ENCODE peak calls at places on chromosomes 16 and 17, in eight cellular contexts. B, I, L, F, D, O, Z and S are unnamed samples.

GRCh38 chr16:76235426-76235825 is 41.8 kb upstream of the CNTNAP4 start:
- DNase-seq in B (no peak), I (no peak), L (no peak), F (no peak), D (no peak), O (no peak), Z (no peak), S (no peak)

GRCh38 chr16:2142942-2143868 is 5.2 kb upstream of the RAB26 start:
- DNase-seq in B (no peak), I (no peak), L (peak), F (no peak), D (no peak), O (no peak), Z (no peak), S (no peak)

GRCh38 chr16:53056528-53056881 is 1.7 kb downstream of the CHD9 start:
- DNase-seq in B (peak), I (no peak), L (no peak), F (no peak), D (no peak), O (no peak), Z (peak), S (peak)

GRCh38 chr17:44557653-44558285 is 485 bp downstream of the FZD2 start:
- DNase-seq in B (no peak), I (no peak), L (peak), F (no peak), D (peak), O (no peak), Z (peak), S (peak)

GRCh38 chr16:65745-66144 is 6.7 kb downstream of the RHBDF1 start:
- DNase-seq in B (peak), I (peak), L (peak), F (peak), D (peak), O (peak), Z (peak), S (peak)

GRCh38 chr17:46008591-46008990 is 9.5 kb downstream of the STH start:
- DNase-seq in B (no peak), I (no peak), L (no peak), F (no peak), D (no peak), O (no peak), Z (no peak), S (no peak)

GRCh38 chr17:58245428-58246103 is 7.2 kb downstream of the LPO start:
- DNase-seq in B (peak), I (no peak), L (no peak), F (no peak), D (no peak), O (no peak), Z (no peak), S (no peak)

GRCh38 chr16:86517652-86518258 is 7.4 kb downstream of the FOXF1 start:
- DNase-seq in B (peak), I (peak), L (peak), F (no peak), D (peak), O (no peak), Z (peak), S (peak)

GRCh38 chr17:43908111-43908721 is 880 bp upstream of the MPP2 start:
- DNase-seq in B (no peak), I (no peak), L (peak), F (no peak), D (peak), O (no peak), Z (peak), S (no peak)

GRCh38 chr17:80804466-80804865 is 187.2 kb upstream of the CHMP6 start:
- DNase-seq in B (no peak), I (no peak), L (peak), F (no peak), D (no peak), O (no peak), Z (no peak), S (no peak)

GRCh38 chr16:72291121-72291520 is 119.2 kb upstream of the PMFBP1 start:
- DNase-seq in B (no peak), I (no peak), L (no peak), F (no peak), D (no peak), O (no peak), Z (peak), S (no peak)

GRCh38 chr16:15574614-15574948 is 68.4 kb downstream of the MARF1 start:
- DNase-seq in B (no peak), I (no peak), L (no peak), F (no peak), D (no peak), O (no peak), Z (no peak), S (no peak)

GRCh38 chr17:16486373-16487250 is 5.4 kb downstream of the LRRC75A start:
- DNase-seq in B (peak), I (no peak), L (peak), F (no peak), D (peak), O (no peak), Z (peak), S (peak)

GRCh38 chr17:82006468-82007227 is 16.0 kb downstream of the CENPX start:
- DNase-seq in B (no peak), I (no peak), L (peak), F (no peak), D (no peak), O (no peak), Z (peak), S (peak)

GRCh38 chr16:23464196-23464595 is 11.2 kb upstream of the COG7 start:
- DNase-seq in B (no peak), I (no peak), L (peak), F (no peak), D (no peak), O (no peak), Z (no peak), S (no peak)

GRCh38 chr16:87708181-87708580 is 57.6 kb downstream of the KLHDC4 start:
- DNase-seq in B (no peak), I (no peak), L (no peak), F (no peak), D (no peak), O (no peak), Z (no peak), S (no peak)

GRCh38 chr17:66184392-66184791 is 7.5 kb downstream of the CEP112 start:
- DNase-seq in B (no peak), I (no peak), L (no peak), F (no peak), D (no peak), O (no peak), Z (no peak), S (no peak)

GRCh38 chr16:65117701-65118448 is 4.0 kb downstream of the CDH11 start:
- DNase-seq in B (peak), I (peak), L (peak), F (no peak), D (peak), O (peak), Z (peak), S (peak)

GRCh38 chr16:85055503-85056210 is 28.1 kb downstream of the KIAA0513 start:
- DNase-seq in B (peak), I (no peak), L (peak), F (peak), D (no peak), O (no peak), Z (peak), S (no peak)

GRCh38 chr16:27611340-27611739 is 61.4 kb downstream of the KATNIP start:
- DNase-seq in B (no peak), I (no peak), L (no peak), F (no peak), D (no peak), O (no peak), Z (no peak), S (no peak)